ENCODE peak calls at places on chromosome 12, in ten cellular contexts. R is spleen, W is esophagus squamous epithelium, P is astrocyte, X is body of pancreas, A is heart right ventricle, O is IMR-90, Q is neural progenitor cell, M is AG04450, B is A549. F is an unnamed sample.

GRCh38 chr12:96084624-96085023 is 49.2 kb upstream of the LTA4H start:
- DNase-seq in W (no peak), X (no peak), P (no peak), B (no peak), Q (no peak), R (no peak), A (no peak), O (no peak), M (no peak), F (no peak)

GRCh38 chr12:2297658-2298057 is 244.9 kb downstream of the CACNA1C start:
- DNase-seq in P (no peak), Q (no peak), M (no peak), O (no peak), W (no peak), A (no peak), B (no peak), R (no peak), X (no peak), F (no peak)

GRCh38 chr12:54879132-54879531 is 24.8 kb downstream of the MUCL1 start:
- DNase-seq in R (no peak), B (no peak), M (no peak), O (peak), X (no peak), A (no peak), Q (no peak), P (no peak), W (no peak), F (no peak)

GRCh38 chr12:20011200-20011599 is 357.1 kb upstream of the PDE3A start:
- DNase-seq in A (no peak), X (peak), M (no peak), W (no peak), B (peak), O (no peak), P (no peak), R (no peak), Q (no peak), F (no peak)

GRCh38 chr12:64390275-64390851 is at the start of gene C12orf56:
- DNase-seq in M (no peak), R (peak), X (peak), P (peak), O (no peak), B (peak), Q (peak), A (peak), W (no peak), F (no peak)

GRCh38 chr12:54444202-54444601 is 25.1 kb upstream of the ITGA5 start:
- DNase-seq in O (no peak), B (no peak), Q (no peak), M (no peak), A (no peak), X (no peak), W (no peak), R (no peak), P (no peak), F (no peak)

GRCh38 chr12:130421896-130422295 is 84.2 kb downstream of the PIWIL1 start:
- DNase-seq in X (no peak), Q (no peak), W (no peak), R (peak), M (no peak), A (no peak), B (no peak), P (no peak), O (no peak), F (no peak)

GRCh38 chr12:16674885-16675284 is 68.9 kb upstream of the LMO3 start:
- DNase-seq in A (no peak), W (no peak), R (no peak), Q (no peak), O (no peak), P (no peak), M (no peak), B (no peak), X (no peak), F (no peak)

GRCh38 chr12:69686731-69687130 is 12.4 kb downstream of the BEST3 start:
- DNase-seq in W (no peak), P (no peak), B (no peak), X (no peak), M (no peak), A (no peak), O (no peak), R (no peak), Q (no peak), F (no peak)

GRCh38 chr12:119784673-119785072 is 92.4 kb downstream of the CIT start:
- DNase-seq in R (no peak), Q (no peak), A (no peak), X (no peak), P (no peak), B (no peak), M (no peak), W (no peak), O (no peak), F (no peak)

GRCh38 chr12:112121780-112122565 is 3.4 kb upstream of the TRAFD1 start:
- DNase-seq in M (peak), O (peak), R (no peak), Q (no peak), P (peak), B (peak), X (peak), A (peak), W (no peak), F (peak)

GRCh38 chr12:89461649-89462612 is 62.7 kb downstream of the GALNT4 start:
- DNase-seq in W (no peak), Q (peak), X (no peak), P (peak), A (no peak), B (peak), O (peak), R (no peak), M (peak), F (no peak)

GRCh38 chr12:93883436-93884154 is 206.4 kb downstream of the CRADD start:
- DNase-seq in M (peak), O (peak), R (no peak), A (no peak), P (peak), B (peak), W (no peak), X (no peak), Q (no peak), F (peak)

GRCh38 chr12:388547-389137 is 478 bp downstream of the KDM5A start:
- DNase-seq in Q (peak), B (peak), P (peak), R (peak), A (peak), M (no peak), W (no peak), X (peak), O (peak), F (peak)

GRCh38 chr12:111121840-111122239 is 201.5 kb upstream of the MYL2 start:
- DNase-seq in R (no peak), W (no peak), Q (no peak), A (no peak), O (no peak), X (no peak), M (no peak), P (no peak), B (no peak), F (no peak)

GRCh38 chr12:19848426-19848825 is 409.1 kb downstream of the AEBP2 start:
- DNase-seq in R (no peak), A (no peak), M (no peak), Q (no peak), B (no peak), P (no peak), W (no peak), O (no peak), X (no peak), F (no peak)

GRCh38 chr12:47715877-47716548 is 9.3 kb downstream of the ENDOU start:
- DNase-seq in P (no peak), R (no peak), A (no peak), O (no peak), W (no peak), Q (no peak), B (no peak), X (no peak), M (no peak), F (no peak)

GRCh38 chr12:57964421-57964820 is 23.1 kb downstream of the ATP23 start:
- DNase-seq in W (no peak), R (no peak), A (no peak), P (no peak), B (no peak), Q (no peak), X (no peak), O (no peak), M (no peak), F (no peak)

GRCh38 chr12:65125247-65125646 is 4.1 kb upstream of the WIF1 start:
- DNase-seq in W (no peak), B (no peak), R (no peak), A (no peak), Q (no peak), X (no peak), M (no peak), P (no peak), O (no peak), F (no peak)

GRCh38 chr12:118586433-118586832 is 210.1 kb downstream of the SUDS3 start:
- DNase-seq in A (no peak), M (no peak), W (no peak), R (no peak), X (no peak), P (no peak), O (no peak), B (no peak), Q (no peak), F (no peak)

GRCh38 chr12:131208425-131208824 is 254.7 kb downstream of the ADGRD1 start:
- DNase-seq in Q (no peak), M (no peak), B (no peak), P (no peak), R (peak), A (no peak), X (no peak), O (no peak), W (no peak), F (no peak)

GRCh38 chr12:110578522-110579238 is 4.4 kb downstream of the PPTC7 start:
- DNase-seq in M (no peak), O (no peak), A (no peak), B (no peak), R (no peak), W (no peak), P (no peak), X (no peak), Q (no peak), F (no peak)

GRCh38 chr12:26113194-26113654 is 11.6 kb downstream of the BHLHE41 start:
- DNase-seq in R (no peak), Q (peak), O (no peak), M (no peak), B (no peak), W (no peak), X (peak), P (no peak), A (peak), F (no peak)

GRCh38 chr12:92133795-92134637 is 11.6 kb downstream of the BTG1 start:
- DNase-seq in R (no peak), A (no peak), P (no peak), O (no peak), M (no peak), X (no peak), W (no peak), Q (no peak), B (no peak), F (no peak)

GRCh38 chr12:67807808-67808207 is 159.3 kb downstream of the DYRK2 start:
- DNase-seq in A (no peak), B (no peak), Q (no peak), M (no peak), W (no peak), O (peak), R (no peak), X (no peak), P (peak), F (no peak)

GRCh38 chr12:19666070-19666469 is 226.8 kb downstream of the AEBP2 start:
- DNase-seq in Q (no peak), P (no peak), A (no peak), O (no peak), W (no peak), R (no peak), X (no peak), M (no peak), B (no peak), F (no peak)

GRCh38 chr12:67539946-67540345 is 108.6 kb upstream of the DYRK2 start:
- DNase-seq in O (no peak), W (no peak), A (no peak), X (no peak), M (no peak), B (no peak), Q (no peak), P (peak), R (no peak), F (no peak)

GRCh38 chr12:100185361-100185894 is 15.2 kb upstream of the ACTR6 start:
- DNase-seq in M (no peak), X (no peak), A (no peak), R (no peak), B (no peak), O (no peak), Q (no peak), W (no peak), P (no peak), F (no peak)

GRCh38 chr12:107929436-107929835 is 154.9 kb downstream of the ASCL4 start:
- DNase-seq in A (no peak), M (no peak), R (no peak), P (peak), Q (peak), X (no peak), O (peak), B (peak), W (no peak), F (peak)

GRCh38 chr12:47303207-47303606 is 223.4 kb upstream of the AMIGO2 start:
- DNase-seq in W (no peak), X (no peak), P (peak), O (peak), B (no peak), M (peak), A (no peak), R (no peak), Q (no peak), F (peak)

GRCh38 chr12:87025976-87026375 is 769.8 kb upstream of the MGAT4C start:
- DNase-seq in P (peak), M (no peak), Q (no peak), X (no peak), A (no peak), R (no peak), B (no peak), W (no peak), O (no peak), F (no peak)

GRCh38 chr12:15772405-15773018 is 16.7 kb downstream of the EPS8 start:
- DNase-seq in O (peak), B (peak), A (no peak), P (no peak), R (no peak), M (no peak), W (no peak), X (no peak), Q (peak), F (no peak)

GRCh38 chr12:82650627-82651337 is 35.9 kb upstream of the TMTC2 start:
- DNase-seq in R (no peak), X (no peak), B (peak), Q (no peak), P (peak), W (no peak), M (no peak), A (no peak), O (no peak), F (peak)

GRCh38 chr12:79001404-79001803 is 136.8 kb downstream of the SYT1 start:
- DNase-seq in W (no peak), Q (no peak), O (no peak), B (no peak), R (no peak), M (no peak), X (no peak), A (no peak), P (no peak), F (no peak)

GRCh38 chr12:70628701-70629480 is 8.3 kb downstream of the PTPRB start:
- DNase-seq in M (no peak), O (no peak), B (no peak), P (no peak), A (no peak), W (no peak), X (no peak), Q (no peak), R (no peak), F (no peak)

GRCh38 chr12:120204171-120204570 is 3.3 kb upstream of the RPLP0 start:
- DNase-seq in B (no peak), A (no peak), M (no peak), X (no peak), R (no peak), O (no peak), Q (no peak), P (no peak), W (no peak), F (no peak)

GRCh38 chr12:112575559-112576067 is 156.9 kb downstream of the PTPN11 start:
- DNase-seq in R (no peak), A (no peak), O (no peak), B (no peak), Q (no peak), X (no peak), M (no peak), P (no peak), W (no peak), F (no peak)

GRCh38 chr12:86233126-86233525 is 23.1 kb downstream of the MGAT4C start:
- DNase-seq in O (no peak), A (no peak), X (no peak), W (no peak), Q (no peak), B (no peak), R (no peak), P (peak), M (no peak), F (no peak)

DNA sequence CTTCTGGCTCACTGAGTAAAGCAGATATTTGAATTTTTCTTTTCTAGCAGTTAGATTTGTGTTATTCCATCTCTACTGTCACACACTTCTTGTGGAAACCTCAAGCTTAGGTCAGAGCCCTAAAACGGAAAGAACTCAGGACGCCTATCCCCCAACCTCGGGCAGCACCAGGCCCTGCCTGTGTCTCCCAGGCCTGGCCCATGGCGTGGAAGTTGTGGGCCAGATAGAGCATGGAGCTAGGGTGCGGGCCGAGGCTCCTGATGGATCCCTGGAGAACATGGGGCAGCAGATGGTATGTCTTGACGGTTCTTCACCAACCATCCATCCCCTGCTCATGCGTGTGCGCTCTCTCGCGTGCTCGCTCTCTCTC is 20.6 kb downstream of the P2RX4 start:
- DNase-seq in P (no peak), A (no peak), X (no peak), W (no peak), B (no peak), Q (no peak), M (no peak), R (peak), O (no peak), F (no peak)
- TF ChIP-seq CTCF in P (no peak), A (no peak), X (no peak), W (no peak), B (no peak), Q (no peak), M (no peak), R (peak), O (no peak), F (no peak)

DNA sequence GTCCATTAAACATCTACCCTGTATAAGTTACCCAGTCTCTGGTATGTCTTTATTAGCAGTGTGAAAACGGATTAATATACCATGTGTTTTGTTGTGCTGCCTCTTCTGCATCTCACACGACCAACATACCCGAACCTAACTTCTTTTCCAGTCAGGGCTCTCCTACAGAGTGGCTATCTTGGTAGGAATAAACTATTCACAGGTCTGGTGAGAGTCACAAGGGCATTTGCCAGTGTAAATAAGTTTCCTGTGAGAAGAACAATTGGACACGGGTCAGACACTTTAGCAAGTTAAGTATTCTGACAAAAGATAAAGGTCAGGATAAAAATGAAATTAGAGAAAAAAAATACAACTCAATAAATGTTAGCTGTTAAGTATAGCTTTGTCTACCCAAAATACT is 60.9 kb downstream of the MYF5 start:
- DNase-seq in W (no peak), A (no peak), M (no peak), B (no peak), X (no peak), R (no peak), P (peak), Q (no peak), O (no peak), F (no peak)
- H3K27ac ChIP-seq in W (peak), A (no peak), M (peak), B (peak), X (peak), R (peak), P (peak), Q (no peak), O (peak), F (peak)

GRCh38 chr12:52860102-52860838 is 11.5 kb upstream of the KRT78 start:
- DNase-seq in R (no peak), X (no peak), M (no peak), B (peak), A (no peak), O (peak), Q (no peak), W (no peak), P (peak), F (peak)

GRCh38 chr12:52857500-52857899 is 8.7 kb upstream of the KRT78 start:
- DNase-seq in P (no peak), O (no peak), B (no peak), R (no peak), W (no peak), M (no peak), Q (no peak), X (no peak), A (no peak), F (no peak)

GRCh38 chr12:52865090-52865944 is 16.5 kb upstream of the KRT78 start:
- DNase-seq in W (no peak), P (peak), A (peak), Q (peak), B (peak), O (peak), X (peak), M (peak), R (no peak), F (peak)

GRCh38 chr12:52867152-52867551 is 18.4 kb upstream of the KRT78 start:
- DNase-seq in A (no peak), P (no peak), X (no peak), B (no peak), Q (no peak), O (no peak), M (no peak), R (no peak), W (no peak), F (no peak)

GRCh38 chr12:52862023-52862422 is 13.2 kb upstream of the KRT78 start:
- DNase-seq in W (no peak), R (no peak), A (no peak), M (no peak), X (no peak), P (no peak), B (no peak), O (no peak), Q (no peak), F (no peak)
- H3K4me3 ChIP-seq in W (no peak), R (no peak), A (no peak), M (no peak), X (no peak), P (no peak), B (no peak), O (no peak), Q (no peak), F (no peak)

GRCh38 chr12:23540572-23540971 is 408.9 kb downstream of the SOX5 start:
- DNase-seq in R (no peak), M (no peak), P (no peak), O (no peak), X (no peak), Q (no peak), W (no peak), A (no peak), B (no peak), F (no peak)

GRCh38 chr12:23548742-23549141 is 400.7 kb downstream of the SOX5 start:
- DNase-seq in B (no peak), P (no peak), Q (no peak), X (no peak), A (no peak), W (no peak), R (no peak), M (no peak), O (no peak), F (no peak)

GRCh38 chr12:23542187-23542586 is 407.3 kb downstream of the SOX5 start:
- DNase-seq in O (no peak), A (no peak), M (no peak), X (no peak), R (no peak), Q (no peak), P (no peak), W (no peak), B (no peak), F (no peak)

GRCh38 chr12:23543767-23544166 is 405.7 kb downstream of the SOX5 start:
- DNase-seq in P (no peak), M (no peak), Q (no peak), A (no peak), X (no peak), B (no peak), R (no peak), O (no peak), W (no peak), F (no peak)
- TF ChIP-seq CTCF in P (no peak), M (no peak), Q (no peak), A (no peak), X (no peak), B (no peak), R (no peak), O (no peak), W (no peak), F (no peak)

DNA sequence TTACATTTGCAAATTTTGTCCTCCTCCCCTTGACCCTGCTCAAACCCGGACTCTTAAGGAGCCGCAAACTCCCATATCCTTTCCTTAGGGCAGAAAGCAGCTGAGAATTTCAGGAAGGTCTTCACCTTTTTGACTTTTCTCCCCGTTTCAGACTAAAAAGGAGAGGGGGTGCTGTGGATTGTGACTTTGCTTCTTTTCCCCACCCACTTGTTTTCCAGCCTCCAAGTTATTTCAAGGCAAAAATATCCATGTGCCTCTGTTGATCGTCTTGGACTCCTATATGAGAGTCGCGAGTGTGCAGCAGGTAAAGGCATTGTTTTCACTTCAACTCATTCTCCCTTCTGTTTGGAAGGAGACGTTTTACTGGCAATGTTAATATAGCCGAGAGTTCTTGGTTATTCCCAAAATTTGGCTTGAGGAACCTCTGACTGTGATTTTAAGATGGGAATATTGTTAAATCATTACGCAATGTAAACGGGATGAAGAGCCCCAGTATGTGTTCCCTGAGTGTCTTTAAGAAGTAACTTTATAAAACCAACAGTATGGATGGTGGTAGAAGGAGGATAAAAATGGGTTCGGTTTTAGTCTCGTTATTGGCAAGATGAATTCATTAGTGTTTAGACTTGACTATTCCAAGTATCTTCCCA is 663 bp downstream of the LRRK2 start:
- DNase-seq in R (no peak), A (no peak), Q (no peak), P (no peak), O (no peak), M (no peak), X (no peak), W (no peak), B (peak), F (no peak)
- H3K27ac ChIP-seq in R (peak), A (peak), Q (no peak), P (no peak), O (no peak), M (no peak), X (peak), W (peak), B (peak), F (no peak)